ENCODE peak calls at places on chromosomes 13 and 19, in six cellular contexts. V, M, N, D, X and A are unnamed samples.

GRCh38 chr19:1234041-1234669 is 3.6 kb downstream of the CBARP start:
- DNase-seq in M (no peak), N (no peak), D (no peak), V (no peak), X (no peak), A (no peak)

GRCh38 chr19:50383307-50383851 is 768 bp upstream of the POLD1 start:
- DNase-seq in X (no peak), V (no peak), D (no peak), N (no peak), M (peak), A (no peak)

GRCh38 chr13:95540848-95541247 is 11.7 kb upstream of the CLDN10 start:
- DNase-seq in D (no peak), M (no peak), X (no peak), N (no peak), V (no peak), A (no peak)

GRCh38 chr13:62110079-62110478 is 694.4 kb upstream of the PCDH20 start:
- DNase-seq in X (no peak), N (no peak), M (no peak), D (no peak), V (no peak), A (no peak)

GRCh38 chr13:104485571-104485970 is 1419.4 kb upstream of the SLC10A2 start:
- DNase-seq in D (no peak), M (no peak), X (no peak), N (no peak), V (no peak), A (no peak)

GRCh38 chr13:38386421-38386820 is 36.8 kb downstream of the UFM1 start:
- DNase-seq in V (no peak), D (peak), M (peak), N (no peak), X (no peak), A (no peak)

GRCh38 chr19:991174-991931 is 7.2 kb downstream of the WDR18 start:
- DNase-seq in V (no peak), D (peak), M (peak), N (no peak), X (peak), A (no peak)

GRCh38 chr13:76829572-76830327 is 56.5 kb downstream of the KCTD12 start:
- DNase-seq in N (no peak), M (peak), V (peak), D (peak), X (no peak), A (no peak)

GRCh38 chr13:30865131-30866009 is 40.7 kb upstream of the MEDAG start:
- DNase-seq in N (peak), D (peak), V (peak), M (peak), X (peak), A (peak)

GRCh38 chr19:3057275-3057714 is 5.0 kb downstream of the TLE5 start:
- DNase-seq in X (no peak), D (peak), M (peak), V (peak), N (peak), A (peak)
- H3K27ac ChIP-seq in X (no peak), D (peak), M (no peak), V (peak), N (peak), A (peak)

GRCh38 chr13:48333976-48334375 is 30.4 kb downstream of the RB1 start:
- DNase-seq in X (no peak), V (peak), M (peak), N (no peak), D (peak), A (no peak)

DNA sequence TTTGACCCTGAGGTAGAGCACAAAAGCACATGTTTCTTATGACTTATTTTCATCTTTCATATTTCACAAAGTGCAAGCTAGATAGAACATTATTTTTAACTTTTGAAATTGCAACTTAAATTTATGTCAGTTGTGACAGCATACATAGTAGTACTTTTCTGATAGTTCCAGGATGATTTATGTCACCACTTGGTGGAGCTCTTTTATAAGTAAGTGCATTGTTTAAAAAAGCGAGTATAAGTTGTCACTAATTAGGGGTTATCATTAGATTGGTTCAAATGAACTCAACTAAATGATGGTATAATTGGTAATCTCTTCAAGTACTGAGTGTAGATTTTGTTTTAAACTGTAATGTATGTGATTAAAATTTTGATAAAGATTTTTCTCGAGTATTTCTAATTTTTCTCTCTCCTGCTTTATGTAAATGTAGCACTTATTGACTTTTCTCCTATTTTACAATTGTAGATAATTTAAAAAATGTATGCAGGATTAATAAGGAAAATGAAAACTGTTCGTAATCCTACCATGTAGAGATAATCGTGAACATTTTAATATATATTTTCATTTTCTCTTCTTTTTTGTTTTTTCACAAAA is 31.1 kb downstream of the RB1 start:
- DNase-seq in N (no peak), X (no peak), D (peak), M (peak), V (peak), A (no peak)
- H3K27ac ChIP-seq in N (no peak), X (no peak), D (no peak), M (peak), V (no peak), A (no peak)

GRCh38 chr19:6233827-6234511 is 45.8 kb downstream of the MLLT1 start:
- DNase-seq in X (no peak), V (no peak), M (no peak), D (no peak), N (no peak), A (peak)

GRCh38 chr19:6234527-6234926 is 45.2 kb downstream of the MLLT1 start:
- DNase-seq in N (no peak), M (peak), V (no peak), D (no peak), X (no peak), A (no peak)

GRCh38 chr19:6233051-6233826 is 46.5 kb downstream of the MLLT1 start:
- DNase-seq in M (peak), V (peak), X (no peak), D (peak), N (no peak), A (peak)

GRCh38 chr19:6230991-6231448 is 48.8 kb downstream of the MLLT1 start:
- DNase-seq in V (no peak), D (no peak), N (no peak), X (no peak), M (no peak), A (no peak)

DNA sequence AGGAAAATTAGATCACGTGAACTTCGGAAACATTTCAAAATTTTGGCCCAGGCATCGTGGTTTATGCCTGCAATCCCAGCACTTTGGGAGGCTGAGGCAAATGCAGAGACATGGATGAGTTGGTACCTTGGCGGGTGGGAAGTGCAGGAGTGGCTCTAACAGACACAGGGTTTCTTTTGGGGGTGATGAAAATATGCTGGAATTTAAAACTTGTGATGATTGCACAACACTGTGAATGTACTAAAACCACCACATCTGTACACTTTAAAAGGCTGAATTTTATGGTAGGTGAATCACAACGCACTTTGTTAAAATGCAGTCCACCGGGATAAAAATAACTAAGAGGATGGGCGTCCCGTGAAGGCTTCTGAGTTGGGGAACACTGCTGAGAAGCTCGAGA is 47.2 kb downstream of the MLLT1 start:
- DNase-seq in X (no peak), V (peak), M (peak), D (peak), N (no peak), A (no peak)
- H3K27ac ChIP-seq in X (no peak), V (peak), M (peak), D (peak), N (no peak), A (peak)

DNA sequence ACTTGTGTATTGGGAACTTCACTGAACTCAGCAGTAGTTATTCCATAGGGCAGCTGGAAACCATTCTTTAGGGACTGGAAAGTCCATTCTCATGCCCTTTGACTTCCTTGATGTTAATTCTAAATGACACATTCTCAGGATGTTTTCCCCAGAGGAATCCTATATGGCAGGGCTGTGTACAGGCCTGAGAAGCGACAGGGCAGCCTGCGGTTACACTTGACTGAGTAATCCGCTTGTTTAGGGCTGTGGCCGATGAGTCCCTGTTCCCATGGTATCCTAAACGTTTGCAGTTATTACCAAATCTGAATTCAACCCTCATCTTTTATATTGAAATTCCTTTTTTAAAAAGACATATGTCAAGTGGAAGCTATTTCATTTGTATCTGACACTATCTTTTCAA is 83.5 kb downstream of the COL4A2 start:
- DNase-seq in V (peak), N (no peak), D (peak), M (peak), X (no peak), A (no peak)
- H3K27ac ChIP-seq in V (peak), N (peak), D (peak), M (peak), X (no peak), A (no peak)

GRCh38 chr19:44076325-44076724 is 4.4 kb downstream of the ZNF284 start:
- DNase-seq in X (no peak), V (no peak), N (no peak), D (no peak), M (no peak), A (no peak)

GRCh38 chr19:44069415-44069814 is 2.5 kb upstream of the ZNF284 start:
- DNase-seq in D (no peak), N (no peak), X (no peak), V (no peak), M (no peak), A (no peak)

GRCh38 chr19:44071824-44072542 is at the start of gene ZNF284:
- DNase-seq in D (peak), X (peak), M (peak), N (peak), V (peak), A (peak)

GRCh38 chr19:44072543-44073401 is 813 bp downstream of the ZNF284 start:
- DNase-seq in X (no peak), D (peak), M (peak), V (no peak), N (no peak), A (no peak)
- H3K27ac ChIP-seq in X (no peak), D (peak), M (no peak), V (no peak), N (peak), A (no peak)